ENCODE peak calls at places on chromosomes 4 and X, in five cellular contexts. D is neuronal stem cell, F is H9, C is IMR-90, P is H1. Z is an unnamed sample.

GRCh38 chr4:89022426-89023128 is 34.4 kb downstream of the FAM13A start:
- DNase-seq in D (no peak), F (no peak), C (no peak), P (no peak), Z (no peak)

GRCh38 chr4:3226467-3226866 is 22.5 kb upstream of the MSANTD1 start:
- DNase-seq in D (no peak), F (no peak), C (no peak), P (no peak), Z (no peak)

GRCh38 chr4:188008377-188008776 is 12.8 kb downstream of the ZFP42 start:
- DNase-seq in D (no peak), F (no peak), C (peak; percentile 95), P (no peak), Z (peak; percentile 89)

GRCh38 chr4:159229164-159229563 is 126.3 kb downstream of the RAPGEF2 start:
- DNase-seq in D (peak; percentile 70), F (no peak), C (peak; percentile 94), P (no peak), Z (peak; percentile 87)

GRCh38 chr4:147361726-147362125 is 119.2 kb upstream of the EDNRA start:
- DNase-seq in D (no peak), F (no peak), C (peak; percentile 92), P (no peak), Z (peak; percentile 94)

GRCh38 chr4:139266208-139266582 is 13.8 kb downstream of the MGARP start:
- DNase-seq in D (no peak), F (no peak), C (no peak), P (no peak), Z (no peak)

GRCh38 chr4:75708218-75708691 is 16.1 kb upstream of the USO1 start:
- DNase-seq in D (no peak), F (no peak), C (no peak), P (no peak), Z (no peak)

GRCh38 chrX:153818571-153819397 is 11.6 kb downstream of the PDZD4 start:
- DNase-seq in D (peak; percentile 54), F (no peak), C (no peak), P (no peak), Z (peak; percentile 30)

GRCh38 chr4:108172231-108172779 is 3.6 kb upstream of the LEF1 start:
- DNase-seq in D (peak; percentile 54), F (peak; percentile 44), C (no peak), P (no peak), Z (peak; percentile 60)

GRCh38 chr4:113741971-113742370 is 19.6 kb downstream of the CAMK2D start:
- DNase-seq in D (no peak), F (no peak), C (no peak), P (no peak), Z (no peak)

GRCh38 chr4:98430708-98431403 is 169.7 kb downstream of the RAP1GDS1 start:
- DNase-seq in D (no peak), F (no peak), C (peak; percentile 96), P (no peak), Z (peak; percentile 70)

GRCh38 chr4:1760521-1761001 is 32.5 kb upstream of the FGFR3 start:
- DNase-seq in D (no peak), F (no peak), C (no peak), P (no peak), Z (no peak)

GRCh38 chr4:53196872-53197759 is 168.7 kb downstream of the SCFD2 start:
- DNase-seq in D (peak; percentile 74), F (no peak), C (peak; percentile 90), P (no peak), Z (peak; percentile 86)

GRCh38 chrX:74535211-74535621 is 79.2 kb downstream of the RLIM start:
- DNase-seq in D (no peak), F (peak; percentile 49), C (peak; percentile 71), P (no peak), Z (peak; percentile 62)

GRCh38 chr4:168057412-168057811 is 34.9 kb upstream of the ANXA10 start:
- DNase-seq in D (no peak), F (no peak), C (no peak), P (no peak), Z (no peak)

GRCh38 chr4:41304221-41304620 is 47.5 kb downstream of the UCHL1 start:
- DNase-seq in D (no peak), F (no peak), C (no peak), P (no peak), Z (no peak)

GRCh38 chrX:97065973-97066372 is 182.3 kb downstream of the RPA4 start:
- DNase-seq in D (no peak), F (no peak), C (peak; percentile 52), P (no peak), Z (peak; percentile 0)

GRCh38 chr4:2875556-2875955 is 31.9 kb downstream of the ADD1 start:
- DNase-seq in D (no peak), F (no peak), C (no peak), P (no peak), Z (no peak)

GRCh38 chr4:65242156-65242846 is 428.0 kb downstream of the EPHA5 start:
- DNase-seq in D (no peak), F (no peak), C (no peak), P (no peak), Z (no peak)

GRCh38 chr4:13088726-13089658 is 395.1 kb downstream of the RAB28 start:
- DNase-seq in D (no peak), F (no peak), C (no peak), P (no peak), Z (no peak)

GRCh38 chr4:143559757-143560147 is 46.2 kb downstream of the SMARCA5 start:
- DNase-seq in D (no peak), F (peak; percentile 49), C (no peak), P (no peak), Z (no peak)

GRCh38 chr4:86004030-86004429 is 355.8 kb downstream of the MAPK10 start:
- DNase-seq in D (no peak), F (no peak), C (no peak), P (no peak), Z (no peak)

GRCh38 chrX:31223817-31224216 is 152.0 kb upstream of the FTHL17 start:
- DNase-seq in D (no peak), F (no peak), C (peak; percentile 80), P (no peak), Z (peak; percentile 80)

GRCh38 chr4:109574931-109575804 is 15.1 kb downstream of the MCUB start:
- DNase-seq in D (no peak), F (no peak), C (no peak), P (no peak), Z (no peak)

GRCh38 chr4:152015597-152016324 is 255.0 kb upstream of the GATB start:
- DNase-seq in D (no peak), F (no peak), C (no peak), P (no peak), Z (no peak)

GRCh38 chr4:82373816-82374740 is at the start of gene HNRNPD:
- DNase-seq in D (peak; percentile 99), F (peak; percentile 99), C (peak; percentile 100), P (peak; percentile 96), Z (peak; percentile 100)
- H2BK5ac ChIP-seq in D (peak within 1 kb of the TSS; percentile 99), F (peak within 1 kb of the TSS; percentile 98), C (peak within 1 kb of the TSS; percentile 92), P (peak within 1 kb of the TSS; percentile 99), Z (peak within 1 kb of the TSS; percentile 93)

GRCh38 chr4:70603856-70604255 is 11.8 kb downstream of the AMBN start:
- DNase-seq in D (no peak), F (no peak), C (peak; percentile 58), P (no peak), Z (peak; percentile 34)

GRCh38 chr4:70601422-70602039 is 9.5 kb downstream of the AMBN start:
- DNase-seq in D (peak; percentile 56), F (peak; percentile 85), C (peak; percentile 74), P (peak; percentile 57), Z (peak; percentile 61)

GRCh38 chr4:70600305-70600704 is 8.2 kb downstream of the AMBN start:
- DNase-seq in D (no peak), F (no peak), C (no peak), P (no peak), Z (no peak)
- H2AFZ ChIP-seq in D (no peak overlapping the region), F (no peak overlapping the region), C (no peak overlapping the region), P (no peak overlapping the region), Z (no peak overlapping the region)

DNA sequence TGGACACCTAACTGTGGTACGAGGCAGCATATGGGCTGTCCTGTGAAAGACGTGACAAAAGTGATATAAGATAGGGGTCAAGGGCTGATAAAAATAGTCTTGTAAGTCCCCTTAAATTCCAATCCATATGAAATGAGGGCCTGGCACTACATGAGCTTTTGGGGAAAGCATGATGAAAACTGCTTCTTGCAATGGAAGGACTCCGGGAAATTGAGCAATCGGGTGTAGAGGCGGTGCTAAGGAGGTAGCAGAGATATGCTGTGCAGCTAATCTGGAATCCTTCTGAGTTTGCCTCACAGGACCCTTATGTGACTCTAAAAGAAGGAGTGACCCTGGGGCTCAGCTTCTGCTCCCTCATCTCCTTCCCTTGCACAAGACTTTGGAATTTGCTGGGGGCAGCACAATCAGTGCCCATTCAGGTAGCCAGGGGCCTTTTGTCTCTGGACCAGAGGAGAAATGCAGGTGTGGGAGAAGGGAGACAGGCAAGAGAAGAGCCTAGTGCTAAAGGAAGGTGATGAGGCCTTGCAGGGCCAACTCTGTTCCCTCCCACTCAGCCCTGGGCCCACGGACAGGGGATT is 12.8 kb downstream of the CLDN2 start:
- DNase-seq in D (no peak), F (no peak), C (peak; percentile 35), P (no peak), Z (peak; percentile 40)
- H3K14ac ChIP-seq in D (no peak overlapping the region), F (no peak overlapping the region), C (peak overlapping the region; percentile 13), P (no peak overlapping the region), Z (no peak overlapping the region)

DNA sequence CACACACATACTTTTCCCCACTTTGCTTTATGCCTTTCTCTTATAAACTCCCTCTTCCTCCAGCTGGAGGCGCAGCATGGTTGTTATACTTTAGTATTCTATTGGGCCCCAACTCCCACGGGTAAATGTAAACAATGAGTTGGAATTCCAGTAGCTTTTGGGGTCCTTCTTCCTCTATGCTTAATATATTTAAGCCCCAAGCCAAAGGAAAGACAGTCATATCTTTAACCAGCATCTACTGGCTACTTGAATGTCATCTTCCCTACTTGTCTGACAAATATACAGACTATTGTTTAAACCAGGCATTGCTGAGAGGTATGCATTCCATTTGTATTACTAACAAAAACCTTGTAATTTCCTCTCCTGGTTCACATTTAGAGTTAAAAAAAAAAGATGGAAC is 72.9 kb downstream of the WDR19 start:
- DNase-seq in D (no peak), F (no peak), C (peak; percentile 65), P (no peak), Z (peak; percentile 25)
- H2BK5ac ChIP-seq in D (no peak overlapping the region), F (no peak overlapping the region), C (peak overlapping the region; percentile 25), P (no peak overlapping the region), Z (no peak overlapping the region)

GRCh38 chr4:128347930-128348660 is 60.5 kb upstream of the PGRMC2 start:
- DNase-seq in D (no peak), F (no peak), C (peak; percentile 51), P (no peak), Z (peak; percentile 37)
- H2AFZ ChIP-seq in D (peak overlapping the region; percentile 30), F (no peak overlapping the region), C (no peak overlapping the region), P (no peak overlapping the region), Z (no peak overlapping the region)

GRCh38 chr4:55346851-55347255 is 811 bp downstream of the SRD5A3 start:
- DNase-seq in D (no peak), F (no peak), C (no peak), P (no peak), Z (no peak)
- H3K14ac ChIP-seq in D (peak overlapping the region; percentile 84), F (peak overlapping the region; percentile 36), C (peak overlapping the region; percentile 78), P (no peak overlapping the region), Z (peak overlapping the region; percentile 81)

DNA sequence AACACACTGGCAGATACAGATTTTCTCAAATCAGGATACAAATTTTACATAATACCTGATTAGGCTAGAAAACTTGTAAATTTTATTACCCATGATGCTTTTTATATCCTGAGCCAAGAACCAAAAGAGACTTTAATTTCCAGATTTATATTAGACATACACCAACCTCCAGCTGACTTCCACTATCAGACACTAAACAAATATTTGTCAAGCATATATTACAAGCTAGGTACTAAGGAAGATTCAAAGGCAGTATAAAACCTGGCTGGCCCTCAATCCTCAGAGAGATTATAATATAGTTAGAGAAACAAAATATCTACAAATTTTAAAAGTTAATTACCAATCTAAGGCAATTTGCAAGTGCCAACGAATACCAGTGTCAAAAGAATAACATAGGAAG is 357.8 kb upstream of the F9 start:
- DNase-seq in D (no peak), F (no peak), C (no peak), P (no peak), Z (no peak)
- H2BK5ac ChIP-seq in D (no peak overlapping the region), F (no peak overlapping the region), C (no peak overlapping the region), P (no peak overlapping the region), Z (no peak overlapping the region)

Z was measured in mesenchymal stem cell.